ENCODE peak calls at places on chromosomes 12 and 14, in seven cellular contexts. One of them, this sample, is unnamed.

GRCh38 chr14:50357124-50357523 is 39.6 kb downstream of the CDKL1 start:
- DNase-seq in H1: no peak
- DNase-seq in GM12878: no peak
- DNase-seq in NT2/D1: no peak
- DNase-seq in SK-N-SH: no peak
- DNase-seq in K562: no peak
- DNase-seq in HepG2: no peak
- DNase-seq in this sample: no peak

GRCh38 chr14:52044791-52045522 is 23.9 kb downstream of the NID2 start:
- DNase-seq in HepG2: no peak
- DNase-seq in H1: no peak
- DNase-seq in SK-N-SH: no peak
- DNase-seq in NT2/D1: no peak
- DNase-seq in K562: no peak
- DNase-seq in GM12878: no peak
- DNase-seq in this sample: no peak

GRCh38 chr14:94542111-94542810 is 19.0 kb upstream of the SERPINA4 start:
- DNase-seq in NT2/D1: no peak
- DNase-seq in GM12878: no peak
- DNase-seq in HepG2: peak; percentile 80
- DNase-seq in H1: no peak
- DNase-seq in K562: no peak
- DNase-seq in SK-N-SH: no peak
- DNase-seq in this sample: no peak

GRCh38 chr12:122081697-122082221 is 3.2 kb downstream of the MLXIP start:
- DNase-seq in HepG2: no peak
- DNase-seq in GM12878: peak; percentile 58
- DNase-seq in NT2/D1: no peak
- DNase-seq in SK-N-SH: no peak
- DNase-seq in K562: no peak
- DNase-seq in H1: no peak
- DNase-seq in this sample: no peak

GRCh38 chr12:49537231-49537708 is 1.6 kb upstream of the KCNH3 start:
- DNase-seq in K562: no peak
- DNase-seq in H1: no peak
- DNase-seq in HepG2: no peak
- DNase-seq in GM12878: no peak
- DNase-seq in NT2/D1: no peak
- DNase-seq in SK-N-SH: no peak
- DNase-seq in this sample: no peak

GRCh38 chr14:92958373-92959188 is 35.6 kb downstream of the CHGA start:
- DNase-seq in K562: no peak
- DNase-seq in NT2/D1: no peak
- DNase-seq in HepG2: no peak
- DNase-seq in SK-N-SH: no peak
- DNase-seq in GM12878: no peak
- DNase-seq in H1: no peak
- DNase-seq in this sample: no peak

GRCh38 chr12:13167226-13167625 is 29.3 kb upstream of the EMP1 start:
- DNase-seq in H1: no peak
- DNase-seq in GM12878: no peak
- DNase-seq in K562: no peak
- DNase-seq in SK-N-SH: no peak
- DNase-seq in HepG2: no peak
- DNase-seq in NT2/D1: no peak
- DNase-seq in this sample: no peak

GRCh38 chr14:104360522-104360921 is 219.0 kb upstream of the C14orf180 start:
- DNase-seq in HepG2: no peak
- DNase-seq in SK-N-SH: peak; percentile 26
- DNase-seq in NT2/D1: no peak
- DNase-seq in K562: no peak
- DNase-seq in H1: no peak
- DNase-seq in GM12878: no peak
- DNase-seq in this sample: no peak

GRCh38 chr12:6919588-6919987 is 5.2 kb downstream of the ENO2 start:
- DNase-seq in NT2/D1: no peak
- DNase-seq in K562: no peak
- DNase-seq in GM12878: no peak
- DNase-seq in HepG2: no peak
- DNase-seq in H1: no peak
- DNase-seq in SK-N-SH: no peak
- DNase-seq in this sample: no peak

GRCh38 chr12:32107376-32108267 is 975 bp downstream of the BICD1 start:
- DNase-seq in H1: no peak
- DNase-seq in NT2/D1: peak; percentile 49
- DNase-seq in GM12878: no peak
- DNase-seq in K562: peak; percentile 18
- DNase-seq in SK-N-SH: peak; percentile 31
- DNase-seq in HepG2: peak; percentile 11
- DNase-seq in this sample: peak; percentile 16

GRCh38 chr14:74704656-74705055 is 8.2 kb downstream of the AREL1 start:
- DNase-seq in GM12878: no peak
- DNase-seq in NT2/D1: no peak
- DNase-seq in H1: no peak
- DNase-seq in SK-N-SH: no peak
- DNase-seq in HepG2: no peak
- DNase-seq in K562: no peak
- DNase-seq in this sample: no peak

GRCh38 chr12:107515446-107515958 is 170.1 kb upstream of the PWP1 start:
- DNase-seq in GM12878: no peak
- DNase-seq in HepG2: no peak
- DNase-seq in K562: no peak
- DNase-seq in NT2/D1: peak; percentile 35
- DNase-seq in H1: peak; percentile 10
- DNase-seq in SK-N-SH: no peak
- DNase-seq in this sample: peak; percentile 51

GRCh38 chr12:96219700-96220206 is 25.6 kb downstream of the ELK3 start:
- DNase-seq in K562: no peak
- DNase-seq in GM12878: no peak
- DNase-seq in NT2/D1: peak; percentile 25
- DNase-seq in HepG2: peak; percentile 50
- DNase-seq in H1: peak; percentile 53
- DNase-seq in SK-N-SH: peak; percentile 37
- DNase-seq in this sample: peak; percentile 90

GRCh38 chr14:68244272-68244975 is 424.8 kb downstream of the RAD51B start:
- DNase-seq in H1: no peak
- DNase-seq in NT2/D1: no peak
- DNase-seq in K562: no peak
- DNase-seq in GM12878: no peak
- DNase-seq in HepG2: no peak
- DNase-seq in SK-N-SH: no peak
- DNase-seq in this sample: no peak

GRCh38 chr12:5773550-5773949 is 171.5 kb downstream of the ANO2 start:
- DNase-seq in K562: no peak
- DNase-seq in HepG2: no peak
- DNase-seq in NT2/D1: no peak
- DNase-seq in H1: no peak
- DNase-seq in SK-N-SH: no peak
- DNase-seq in GM12878: no peak
- DNase-seq in this sample: no peak

GRCh38 chr14:101950516-101951215 is 13.7 kb upstream of the DYNC1H1 start:
- DNase-seq in GM12878: no peak
- DNase-seq in SK-N-SH: no peak
- DNase-seq in H1: no peak
- DNase-seq in K562: no peak
- DNase-seq in HepG2: no peak
- DNase-seq in NT2/D1: no peak
- DNase-seq in this sample: no peak

GRCh38 chr14:55546212-55546874 is 33.7 kb upstream of the KTN1 start:
- DNase-seq in SK-N-SH: no peak
- DNase-seq in H1: no peak
- DNase-seq in NT2/D1: no peak
- DNase-seq in HepG2: no peak
- DNase-seq in GM12878: peak; percentile 33
- DNase-seq in K562: no peak
- DNase-seq in this sample: no peak

GRCh38 chr14:22653012-22653621 is 9.0 kb upstream of the OR6J1 start:
- DNase-seq in H1: peak; percentile 62
- DNase-seq in HepG2: peak; percentile 86
- DNase-seq in SK-N-SH: peak; percentile 67
- DNase-seq in NT2/D1: peak; percentile 75
- DNase-seq in GM12878: no peak
- DNase-seq in K562: peak; percentile 53
- DNase-seq in this sample: peak; percentile 73

GRCh38 chr14:92121670-92122350 is at the start of the genes CPSF2 and NDUFB1:
- DNase-seq in K562: peak; percentile 84
- DNase-seq in GM12878: peak; percentile 45
- DNase-seq in NT2/D1: peak; percentile 40
- DNase-seq in SK-N-SH: peak; percentile 95
- DNase-seq in HepG2: peak; percentile 63
- DNase-seq in H1: no peak
- DNase-seq in this sample: peak; percentile 48

GRCh38 chr14:100285021-100285912 is 21.0 kb downstream of the SLC25A29 start:
- DNase-seq in GM12878: no peak
- DNase-seq in NT2/D1: no peak
- DNase-seq in K562: peak; percentile 94
- DNase-seq in HepG2: peak; percentile 40
- DNase-seq in H1: no peak
- DNase-seq in SK-N-SH: peak; percentile 99
- DNase-seq in this sample: no peak

GRCh38 chr12:52946334-52946733 is 2.6 kb upstream of the KRT18 start:
- DNase-seq in GM12878: no peak
- DNase-seq in HepG2: no peak
- DNase-seq in NT2/D1: no peak
- DNase-seq in SK-N-SH: no peak
- DNase-seq in K562: no peak
- DNase-seq in H1: no peak
- DNase-seq in this sample: no peak

GRCh38 chr12:65300679-65301349 is 22.3 kb downstream of the MSRB3 start:
- DNase-seq in SK-N-SH: no peak
- DNase-seq in NT2/D1: no peak
- DNase-seq in H1: no peak
- DNase-seq in K562: peak; percentile 22
- DNase-seq in HepG2: peak; percentile 34
- DNase-seq in GM12878: no peak
- DNase-seq in this sample: peak; percentile 54

GRCh38 chr12:10802587-10802986 is at the start of gene TAS2R7:
- DNase-seq in NT2/D1: no peak
- DNase-seq in SK-N-SH: no peak
- DNase-seq in H1: no peak
- DNase-seq in GM12878: no peak
- DNase-seq in HepG2: no peak
- DNase-seq in K562: no peak
- DNase-seq in this sample: no peak

GRCh38 chr14:74552623-74553022 is 59.1 kb downstream of the ISCA2 start:
- DNase-seq in H1: no peak
- DNase-seq in GM12878: no peak
- DNase-seq in HepG2: no peak
- DNase-seq in K562: no peak
- DNase-seq in NT2/D1: no peak
- DNase-seq in SK-N-SH: peak; percentile 94
- DNase-seq in this sample: no peak

GRCh38 chr12:76506149-76506548 is 53.4 kb downstream of the OSBPL8 start:
- DNase-seq in NT2/D1: no peak
- DNase-seq in SK-N-SH: no peak
- DNase-seq in HepG2: no peak
- DNase-seq in K562: no peak
- DNase-seq in GM12878: no peak
- DNase-seq in H1: no peak
- DNase-seq in this sample: no peak

GRCh38 chr14:61581340-61581739 is 114.0 kb upstream of the HIF1A start:
- DNase-seq in HepG2: peak; percentile 80
- DNase-seq in SK-N-SH: no peak
- DNase-seq in K562: no peak
- DNase-seq in NT2/D1: no peak
- DNase-seq in H1: no peak
- DNase-seq in GM12878: no peak
- DNase-seq in this sample: no peak

GRCh38 chr14:61582815-61583214 is 112.5 kb upstream of the HIF1A start:
- DNase-seq in H1: no peak
- DNase-seq in SK-N-SH: no peak
- DNase-seq in GM12878: no peak
- DNase-seq in K562: no peak
- DNase-seq in HepG2: no peak
- DNase-seq in NT2/D1: no peak
- DNase-seq in this sample: no peak

GRCh38 chr14:61578745-61579144 is 116.6 kb upstream of the HIF1A start:
- DNase-seq in NT2/D1: no peak
- DNase-seq in SK-N-SH: no peak
- DNase-seq in H1: no peak
- DNase-seq in HepG2: no peak
- DNase-seq in K562: no peak
- DNase-seq in GM12878: no peak
- DNase-seq in this sample: no peak

GRCh38 chr14:61584258-61584657 is 111.1 kb upstream of the HIF1A start:
- DNase-seq in HepG2: no peak
- DNase-seq in SK-N-SH: no peak
- DNase-seq in GM12878: no peak
- DNase-seq in NT2/D1: no peak
- DNase-seq in H1: no peak
- DNase-seq in K562: no peak
- DNase-seq in this sample: no peak

GRCh38 chr14:61581955-61582615 is 113.2 kb upstream of the HIF1A start:
- DNase-seq in GM12878: no peak
- DNase-seq in K562: no peak
- DNase-seq in SK-N-SH: no peak
- DNase-seq in NT2/D1: no peak
- DNase-seq in HepG2: no peak
- DNase-seq in H1: no peak
- DNase-seq in this sample: no peak
- TF ChIP-seq YY1 in GM12878: no peak
- TF ChIP-seq YY1 in K562: no peak
- TF ChIP-seq YY1 in SK-N-SH: no peak
- TF ChIP-seq YY1 in NT2/D1: no peak
- TF ChIP-seq YY1 in HepG2: no peak
- TF ChIP-seq YY1 in H1: no peak
- TF ChIP-seq YY1 in this sample: no peak

GRCh38 chr12:57471661-57472060 is 8.0 kb downstream of the ARHGAP9 start:
- DNase-seq in SK-N-SH: no peak
- DNase-seq in HepG2: no peak
- DNase-seq in K562: no peak
- DNase-seq in NT2/D1: no peak
- DNase-seq in H1: no peak
- DNase-seq in GM12878: no peak
- DNase-seq in this sample: no peak
- TF ChIP-seq YY1 in SK-N-SH: no peak
- TF ChIP-seq YY1 in HepG2: no peak
- TF ChIP-seq YY1 in K562: no peak
- TF ChIP-seq YY1 in NT2/D1: no peak
- TF ChIP-seq YY1 in H1: no peak
- TF ChIP-seq YY1 in GM12878: no peak
- TF ChIP-seq YY1 in this sample: no peak

GRCh38 chr12:3077572-3078081 is 448 bp downstream of the TSPAN9 start:
- DNase-seq in HepG2: no peak
- DNase-seq in H1: no peak
- DNase-seq in K562: no peak
- DNase-seq in NT2/D1: no peak
- DNase-seq in SK-N-SH: no peak
- DNase-seq in GM12878: no peak
- DNase-seq in this sample: no peak
- TF ChIP-seq YY1 in HepG2: no peak
- TF ChIP-seq YY1 in H1: no peak
- TF ChIP-seq YY1 in K562: no peak
- TF ChIP-seq YY1 in NT2/D1: no peak
- TF ChIP-seq YY1 in SK-N-SH: no peak
- TF ChIP-seq YY1 in GM12878: no peak
- TF ChIP-seq YY1 in this sample: no peak

DNA sequence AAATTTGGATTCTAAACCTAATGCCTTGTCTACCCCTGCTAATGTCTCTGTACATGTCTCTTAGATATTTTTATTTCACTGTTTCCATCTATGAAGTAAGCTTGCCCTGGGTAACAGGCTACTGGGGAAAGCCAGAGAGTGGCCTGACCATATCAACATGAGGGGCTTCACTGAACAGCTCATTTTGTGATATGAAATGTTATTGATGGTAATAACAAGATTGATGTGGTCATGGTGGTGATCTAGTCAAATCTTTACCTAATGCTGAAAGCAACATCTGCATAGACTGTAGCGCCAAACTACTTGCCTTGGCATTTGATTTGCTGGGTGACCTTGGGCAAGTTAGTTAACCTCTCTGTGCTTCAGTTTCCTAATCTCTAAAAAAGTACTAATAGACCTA is 9.9 kb upstream of the DYRK2 start:
- DNase-seq in K562: no peak
- DNase-seq in NT2/D1: no peak
- DNase-seq in HepG2: no peak
- DNase-seq in H1: no peak
- DNase-seq in GM12878: no peak
- DNase-seq in SK-N-SH: no peak
- DNase-seq in this sample: no peak
- TF ChIP-seq YY1 in K562: no peak
- TF ChIP-seq YY1 in NT2/D1: no peak
- TF ChIP-seq YY1 in HepG2: no peak
- TF ChIP-seq YY1 in H1: no peak
- TF ChIP-seq YY1 in GM12878: no peak
- TF ChIP-seq YY1 in SK-N-SH: no peak
- TF ChIP-seq YY1 in this sample: no peak